ENCODE peak calls at places on chromosomes 1 and 21, in four cellular contexts. T, Q, J and N are unnamed samples. For H3F3A, the result is how much of the 10 kb centered on the place peaks cover.

GRCh38 chr1:40078512-40079333 is 18.3 kb downstream of the PPT1 start:
- DNase-seq in T (peak), J (peak), Q (peak), N (peak)

GRCh38 chr21:36976882-36977651 is 10.6 kb upstream of the HLCS start:
- DNase-seq in Q (peak), J (peak), T (peak), N (peak)

GRCh38 chr1:199029855-199030254 is 391.0 kb downstream of the PTPRC start:
- DNase-seq in J (peak), T (no peak), Q (no peak), N (no peak)

GRCh38 chr1:58927026-58927721 is 143.3 kb upstream of the JUN start:
- DNase-seq in J (no peak), T (no peak), Q (peak), N (no peak)

GRCh38 chr1:116988248-116988647 is 13.3 kb upstream of the CD101 start:
- DNase-seq in T (no peak), Q (no peak), J (no peak), N (no peak)

GRCh38 chr1:207897188-207897587 is 13.7 kb downstream of the CD34 start:
- DNase-seq in Q (no peak), J (peak), T (peak), N (peak)

GRCh38 chr1:160576430-160576829 is 2.9 kb downstream of the CD84 start:
- DNase-seq in Q (no peak), T (no peak), J (no peak), N (no peak)

GRCh38 chr1:28297826-28298225 is 31.0 kb upstream of the MED18 start:
- DNase-seq in J (no peak), T (no peak), Q (no peak), N (no peak)

GRCh38 chr1:154657547-154657946 is 49.6 kb upstream of the ADAR start:
- DNase-seq in J (no peak), Q (no peak), T (no peak), N (no peak)

GRCh38 chr1:115351143-115351542 is 13.1 kb upstream of the NGF start:
- DNase-seq in J (no peak), Q (no peak), T (no peak), N (no peak)

GRCh38 chr1:4741876-4742423 is 87.5 kb downstream of the AJAP1 start:
- DNase-seq in Q (no peak), T (no peak), J (no peak), N (no peak)

GRCh38 chr1:207035877-207036558 is 3.5 kb upstream of the C1orf116 start:
- DNase-seq in J (peak), Q (no peak), T (no peak), N (no peak)

GRCh38 chr1:155012052-155012546 is 9.5 kb downstream of the ZBTB7B start:
- DNase-seq in Q (no peak), J (no peak), T (peak), N (peak)

GRCh38 chr21:42171091-42172053 is 47.6 kb upstream of the ABCG1 start:
- DNase-seq in Q (peak), J (peak), T (no peak), N (no peak)

GRCh38 chr21:15004721-15005370 is 60.0 kb downstream of the NRIP1 start:
- DNase-seq in Q (no peak), J (no peak), T (peak), N (no peak)

GRCh38 chr21:35993875-35994490 is 66.3 kb downstream of the SETD4 start:
- DNase-seq in T (no peak), Q (no peak), J (no peak), N (no peak)

GRCh38 chr1:62774971-62775578 is 8.9 kb upstream of the ATG4C start:
- DNase-seq in T (no peak), Q (no peak), J (no peak), N (no peak)

GRCh38 chr1:9589719-9590157 is 1.0 kb downstream of the TMEM201 start:
- DNase-seq in Q (no peak), J (peak), T (no peak), N (no peak)

GRCh38 chr1:112849425-112849966 is 106.5 kb downstream of the SLC16A1 start:
- DNase-seq in Q (peak), T (peak), J (peak), N (peak)

GRCh38 chr1:193558491-193559028 is 372.1 kb upstream of the B3GALT2 start:
- DNase-seq in J (peak), T (no peak), Q (peak), N (no peak)

GRCh38 chr1:58783090-58783992 is 506 bp downstream of the JUN start:
- DNase-seq in J (peak), Q (peak), T (peak), N (peak)

GRCh38 chr1:157135070-157135469 is 3.1 kb downstream of the ETV3 start:
- DNase-seq in J (no peak), Q (no peak), T (no peak), N (no peak)

GRCh38 chr1:157135646-157136045 is 2.5 kb downstream of the ETV3 start:
- DNase-seq in Q (peak), T (no peak), J (no peak), N (no peak)

GRCh38 chr1:157137773-157138219 is 399 bp downstream of the ETV3 start:
- DNase-seq in J (no peak), T (no peak), Q (no peak), N (peak)

GRCh38 chr1:157137051-157137772 is 983 bp downstream of the ETV3 start:
- DNase-seq in T (no peak), J (peak), Q (no peak), N (peak)

GRCh38 chr1:157136133-157136532 is 2.1 kb downstream of the ETV3 start:
- DNase-seq in Q (peak), J (no peak), T (no peak), N (no peak)
- H3F3A ChIP-seq in Q (half or more), J (under half), T (under half), N (under half)

DNA sequence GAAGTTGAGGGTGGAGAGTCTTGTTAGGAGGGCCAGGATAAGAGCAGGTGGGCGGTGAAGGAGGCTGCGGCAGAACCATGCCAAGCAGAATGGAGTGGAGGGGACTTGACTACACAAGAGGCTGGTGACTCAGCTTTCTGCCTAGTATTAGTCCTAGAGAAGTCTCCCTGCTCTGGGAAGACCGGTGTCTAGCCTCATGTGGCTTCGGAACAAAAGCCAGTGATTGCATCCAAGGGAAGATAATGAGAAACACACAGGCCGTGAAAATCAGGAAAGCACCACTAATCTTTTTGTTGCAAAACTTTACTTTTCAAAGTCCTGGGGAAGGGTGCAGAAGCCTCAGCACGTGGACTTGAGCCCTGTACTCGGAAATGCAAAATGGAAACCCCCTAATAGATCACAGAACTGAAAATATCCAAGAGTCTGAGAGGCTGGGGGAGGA is 31.3 kb downstream of the DDR2 start:
- DNase-seq in J (peak), Q (no peak), T (peak), N (peak)
- H3F3A ChIP-seq in J (under half), Q (under half), T (under half), N (under half)

GRCh38 chr1:156814571-156815260 is 1.9 kb downstream of the SH2D2A start:
- DNase-seq in T (no peak), Q (no peak), J (peak), N (no peak)

GRCh38 chr1:156815851-156816536 is 654 bp downstream of the SH2D2A start:
- DNase-seq in T (no peak), J (peak), Q (no peak), N (no peak)

GRCh38 chr1:156813750-156814570 is 2.7 kb downstream of the SH2D2A start:
- DNase-seq in J (peak), T (peak), Q (peak), N (peak)

GRCh38 chr1:156815307-156815826 is 1.3 kb downstream of the SH2D2A start:
- DNase-seq in Q (no peak), J (peak), T (no peak), N (peak)

DNA sequence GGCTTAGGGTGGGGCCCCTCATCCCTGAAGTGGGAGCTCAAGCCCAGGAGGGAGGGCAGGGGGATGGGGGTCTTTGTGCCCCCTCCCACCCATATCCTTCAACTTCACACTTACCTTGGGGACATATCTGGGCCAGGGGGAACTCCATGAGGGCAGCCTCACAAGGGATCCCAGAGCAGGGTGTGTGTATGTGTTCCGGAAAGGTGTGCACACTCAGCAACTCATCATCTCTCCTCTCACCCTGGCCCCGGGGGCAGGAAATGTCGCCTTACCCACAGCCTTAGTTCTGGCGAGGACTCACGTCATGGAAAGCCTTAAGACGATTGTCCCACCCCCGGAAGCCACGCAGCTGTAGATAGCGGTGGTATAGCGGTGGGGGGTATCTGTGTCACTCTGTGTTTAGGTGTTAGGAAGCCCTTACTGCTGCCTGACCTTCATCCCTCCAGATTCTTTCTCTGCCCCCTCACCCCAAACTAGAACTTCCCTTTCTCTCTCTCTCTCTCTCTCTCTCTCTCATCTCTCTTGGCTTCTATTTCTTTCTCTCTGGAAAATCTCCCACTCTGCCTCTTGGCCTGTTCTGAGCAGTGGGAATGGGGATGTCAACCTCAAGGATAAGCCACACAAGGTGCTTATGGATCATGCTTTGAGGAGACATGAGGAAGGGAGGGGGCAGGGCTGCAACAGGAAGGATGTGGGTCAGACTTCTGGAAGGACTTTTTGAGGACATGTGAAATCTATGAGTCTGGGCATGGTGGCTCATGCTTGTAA is at the start of gene SH2D2A:
- DNase-seq in Q (no peak), J (peak), T (no peak), N (no peak)
- H3F3A ChIP-seq in Q (under half), J (under half), T (under half), N (under half)

GRCh38 chr1:57281324-57281723 is 142.5 kb downstream of the DAB1 start:
- DNase-seq in Q (no peak), J (no peak), T (no peak), N (no peak)

GRCh38 chr1:57277681-57278080 is 146.2 kb downstream of the DAB1 start:
- DNase-seq in Q (no peak), T (no peak), J (no peak), N (no peak)

GRCh38 chr1:57279909-57280666 is 143.8 kb downstream of the DAB1 start:
- DNase-seq in T (peak), J (peak), Q (no peak), N (no peak)

GRCh38 chr1:57276916-57277315 is 146.9 kb downstream of the DAB1 start:
- DNase-seq in Q (no peak), T (no peak), J (no peak), N (no peak)

GRCh38 chr1:57278558-57278957 is 145.3 kb downstream of the DAB1 start:
- DNase-seq in J (no peak), T (no peak), Q (no peak), N (no peak)
- H3F3A ChIP-seq in J (under half), T (under half), Q (under half), N (under half)